ENCODE peak calls at places on chromosomes 1 and 21, in six cellular contexts. G, N, X, R, I and Z are unnamed samples.

GRCh38 chr1:92081031-92081430 is 886 bp downstream of the BTBD8 start:
- DNase-seq in G (no peak), N (no peak), X (no peak), R (no peak), I (no peak), Z (no peak)

GRCh38 chr1:68954841-68955240 is 458.0 kb upstream of the DEPDC1 start:
- DNase-seq in G (no peak), N (no peak), X (no peak), R (no peak), I (no peak), Z (no peak)

GRCh38 chr1:240747907-240748306 is 136.0 kb upstream of the GREM2 start:
- DNase-seq in G (no peak), N (no peak), X (no peak), R (no peak), I (no peak), Z (no peak)

GRCh38 chr1:204080163-204080903 is 7.4 kb downstream of the SOX13 start:
- DNase-seq in G (no peak), N (no peak), X (no peak), R (peak; percentile 68), I (no peak), Z (peak; percentile 74)

GRCh38 chr1:162357681-162358266 is 18.9 kb downstream of the SPATA46 start:
- DNase-seq in G (peak; percentile 38), N (no peak), X (peak; percentile 9), R (no peak), I (no peak), Z (peak; percentile 47)

GRCh38 chr1:54850737-54851136 is 36.3 kb downstream of the DHCR24 start:
- DNase-seq in G (no peak), N (no peak), X (no peak), R (no peak), I (no peak), Z (no peak)

GRCh38 chr1:244962140-244962539 is 97.8 kb upstream of the HNRNPU start:
- DNase-seq in G (no peak), N (no peak), X (no peak), R (no peak), I (no peak), Z (no peak)

GRCh38 chr1:15123925-15124324 is 29.6 kb upstream of the TMEM51 start:
- DNase-seq in G (no peak), N (no peak), X (no peak), R (no peak), I (no peak), Z (no peak)

GRCh38 chr1:175077356-175078030 is 9.9 kb downstream of the TNN start:
- DNase-seq in G (no peak), N (no peak), X (no peak), R (no peak), I (no peak), Z (no peak)

GRCh38 chr1:23357112-23357908 is 12.3 kb downstream of the ZNF436 start:
- DNase-seq in G (no peak), N (no peak), X (no peak), R (no peak), I (no peak), Z (no peak)

GRCh38 chr1:150576794-150577556 is 2.4 kb downstream of the MCL1 start:
- DNase-seq in G (no peak), N (no peak), X (peak; percentile 23), R (no peak), I (no peak), Z (no peak)

GRCh38 chr1:61287734-61288133 is 205.4 kb downstream of the NFIA start:
- DNase-seq in G (no peak), N (peak; percentile 73), X (no peak), R (no peak), I (no peak), Z (no peak)

GRCh38 chr1:163414778-163415177 is 93.0 kb downstream of the NUF2 start:
- DNase-seq in G (no peak), N (no peak), X (peak; percentile 36), R (no peak), I (no peak), Z (no peak)

GRCh38 chr1:164671597-164672327 is 112.8 kb downstream of the PBX1 start:
- DNase-seq in G (no peak), N (no peak), X (no peak), R (no peak), I (no peak), Z (no peak)

GRCh38 chr21:29360799-29361765 is 62.4 kb downstream of the BACH1 start:
- DNase-seq in G (no peak), N (no peak), X (no peak), R (no peak), I (no peak), Z (no peak)

GRCh38 chr21:34889287-34889536 is 159.9 kb downstream of the RUNX1 start:
- DNase-seq in G (peak; percentile 59), N (no peak), X (peak; percentile 72), R (peak; percentile 67), I (peak; percentile 41), Z (peak; percentile 61)

GRCh38 chr1:17104782-17105181 is 14.5 kb downstream of the PADI2 start:
- DNase-seq in G (no peak), N (no peak), X (no peak), R (no peak), I (no peak), Z (no peak)

GRCh38 chr21:45098867-45099266 is 24.5 kb downstream of the ADARB1 start:
- DNase-seq in G (no peak), N (no peak), X (peak; percentile 43), R (no peak), I (no peak), Z (no peak)

GRCh38 chr1:175201061-175201508 is 8.5 kb upstream of the KIAA0040 start:
- DNase-seq in G (no peak), N (no peak), X (no peak), R (no peak), I (no peak), Z (no peak)

GRCh38 chr1:185733818-185734709 is at the start of gene HMCN1:
- DNase-seq in G (peak; percentile 41), N (no peak), X (peak; percentile 2), R (peak; percentile 88), I (no peak), Z (peak; percentile 71)

GRCh38 chr1:202857136-202857610 is 31.8 kb downstream of the RABIF start:
- DNase-seq in G (no peak), N (no peak), X (no peak), R (no peak), I (no peak), Z (no peak)

GRCh38 chr1:205236526-205236925 is 8.8 kb downstream of the TMCC2 start:
- DNase-seq in G (no peak), N (no peak), X (no peak), R (no peak), I (no peak), Z (no peak)

GRCh38 chr1:102102276-102102780 is 105.6 kb upstream of the OLFM3 start:
- DNase-seq in G (no peak), N (no peak), X (no peak), R (no peak), I (no peak), Z (no peak)

GRCh38 chr1:109307363-109308021 is 681 bp upstream of the MYBPHL start:
- DNase-seq in G (peak; percentile 77), N (no peak), X (no peak), R (peak; percentile 75), I (no peak), Z (no peak)

GRCh38 chr1:40421694-40422384 is 28.4 kb upstream of the ZFP69B start:
- DNase-seq in G (peak; percentile 72), N (no peak), X (no peak), R (no peak), I (no peak), Z (peak; percentile 49)